ENCODE peak calls at places on chromosomes 13 and 19, in nine cellular contexts. V is IMR-90, L is heart right ventricle, B is adrenal gland, W is upper lobe of left lung, X is left ventricle myocardium inferior, O is iPS DF 6.9, C is DND-41, G is tibial artery. Q is an unnamed sample.

GRCh38 chr19:33296473-33297060 is 5.8 kb downstream of the CEBPA start:
- DNase-seq in V (no peak), G (no peak), W (peak; percentile 46), O (no peak), C (no peak), B (no peak), X (no peak), L (no peak), Q (no peak)

GRCh38 chr19:10751109-10751972 is 33.5 kb downstream of the DNM2 start:
- DNase-seq in L (no peak), B (no peak), G (no peak), C (no peak), V (no peak), O (no peak), X (peak; percentile 42), W (peak; percentile 62), Q (no peak)

GRCh38 chr13:76852991-76853390 is 33.2 kb downstream of the KCTD12 start:
- DNase-seq in C (no peak), X (no peak), O (no peak), B (peak; percentile 19), V (peak; percentile 59), L (no peak), W (no peak), G (no peak), Q (no peak)

GRCh38 chr13:28478127-28478526 is 16.8 kb downstream of the FLT1 start:
- DNase-seq in O (no peak), B (no peak), W (no peak), G (no peak), X (no peak), L (no peak), C (no peak), V (peak; percentile 84), Q (no peak)

GRCh38 chr19:40802300-40803169 is 3.5 kb downstream of the EGLN2 start:
- DNase-seq in B (peak; percentile 71), X (peak; percentile 87), W (peak; percentile 75), V (no peak), C (no peak), G (peak; percentile 86), O (no peak), L (peak; percentile 84), Q (no peak)

GRCh38 chr13:71801781-71802180 is 65.2 kb downstream of the DACH1 start:
- DNase-seq in W (no peak), X (no peak), C (no peak), B (no peak), L (no peak), O (no peak), G (no peak), V (no peak), Q (no peak)

GRCh38 chr13:87129602-87130300 is 541.4 kb upstream of the SLITRK5 start:
- DNase-seq in C (no peak), X (no peak), O (no peak), L (no peak), V (peak; percentile 47), G (no peak), B (no peak), W (no peak), Q (no peak)

GRCh38 chr19:44740351-44740824 is 8.1 kb upstream of the BCL3 start:
- DNase-seq in X (no peak), C (no peak), O (no peak), W (no peak), L (no peak), G (no peak), V (no peak), B (no peak), Q (no peak)

GRCh38 chr19:12482505-12482886 is 2.1 kb downstream of the ZNF709 start:
- DNase-seq in B (no peak), G (no peak), X (no peak), V (no peak), O (no peak), W (no peak), C (no peak), L (no peak), Q (no peak)

GRCh38 chr13:109769275-109769674 is 17.1 kb downstream of the IRS2 start:
- DNase-seq in O (no peak), C (no peak), B (no peak), G (no peak), X (no peak), L (no peak), W (no peak), V (no peak), Q (no peak)

GRCh38 chr13:21637296-21637695 is 33.3 kb upstream of the MICU2 start:
- DNase-seq in C (no peak), B (peak; percentile 32), L (no peak), W (peak; percentile 38), X (no peak), G (no peak), O (no peak), V (peak; percentile 43), Q (peak; percentile 10)

GRCh38 chr13:112712451-112712881 is 22.6 kb downstream of the ATP11A start:
- DNase-seq in L (no peak), B (peak; percentile 16), C (no peak), O (no peak), X (no peak), V (no peak), W (peak; percentile 55), G (no peak), Q (no peak)

GRCh38 chr13:32443111-32443510 is 15.2 kb upstream of the N4BP2L1 start:
- DNase-seq in X (no peak), O (no peak), W (no peak), C (peak; percentile 37), V (peak; percentile 23), B (no peak), G (no peak), L (no peak), Q (peak; percentile 28)

GRCh38 chr19:55581145-55581827 is 638 bp upstream of the ZNF579 start:
- DNase-seq in B (no peak), X (no peak), V (no peak), W (no peak), O (no peak), C (peak; percentile 65), G (no peak), L (no peak), Q (no peak)

GRCh38 chr19:9565900-9566705 is 18.2 kb downstream of the ZNF121 start:
- DNase-seq in V (peak; percentile 7), W (no peak), B (no peak), L (no peak), C (no peak), G (no peak), O (no peak), X (no peak), Q (no peak)

GRCh38 chr19:16036941-16037340 is 39.4 kb upstream of the TPM4 start:
- DNase-seq in X (no peak), W (no peak), B (no peak), V (no peak), C (no peak), O (no peak), L (no peak), G (no peak), Q (no peak)

GRCh38 chr19:41808663-41809566 is 12.5 kb downstream of the CEACAM3 start:
- DNase-seq in C (no peak), X (peak; percentile 31), L (peak; percentile 11), V (no peak), B (peak; percentile 25), W (peak; percentile 76), G (no peak), O (no peak), Q (no peak)

GRCh38 chr19:49506575-49507105 is 5.8 kb upstream of the FCGRT start:
- DNase-seq in B (peak; percentile 63), C (peak; percentile 77), L (no peak), V (no peak), G (no peak), W (no peak), O (no peak), X (peak; percentile 43), Q (peak; percentile 87)

GRCh38 chr13:101267656-101268055 is 148.7 kb downstream of the NALCN start:
- DNase-seq in X (no peak), W (no peak), B (no peak), V (no peak), C (no peak), L (no peak), G (no peak), O (no peak), Q (no peak)

GRCh38 chr19:50964266-50964665 is 5.1 kb downstream of the KLK6 start:
- DNase-seq in B (no peak), V (no peak), L (no peak), G (no peak), W (no peak), X (no peak), C (no peak), O (no peak), Q (no peak)

GRCh38 chr19:50963381-50963780 is 6.0 kb downstream of the KLK6 start:
- DNase-seq in X (no peak), V (no peak), L (no peak), C (no peak), G (no peak), W (no peak), O (no peak), B (no peak), Q (no peak)

GRCh38 chr19:50957587-50957986 is 4.7 kb upstream of the KLK5 start:
- DNase-seq in L (no peak), O (no peak), W (no peak), C (no peak), G (no peak), B (no peak), V (no peak), X (no peak), Q (no peak)

GRCh38 chr19:50962245-50962644 is 7.1 kb downstream of the KLK6 start:
- DNase-seq in C (no peak), O (no peak), B (no peak), G (no peak), X (no peak), V (no peak), L (no peak), W (no peak), Q (no peak)

GRCh38 chr19:50959731-50960500 is 7.1 kb upstream of the KLK5 start:
- DNase-seq in W (no peak), G (no peak), X (no peak), B (no peak), L (no peak), V (no peak), O (no peak), C (no peak), Q (no peak)
- H3K27me3 ChIP-seq in W (no peaks in the 10 kb centered on the region), G (peaks cover 3% of the 10 kb centered on the region), X (peaks cover 82% of the 10 kb centered on the region), B (peaks cover 6% of the 10 kb centered on the region), L (peaks cover 3% of the 10 kb centered on the region), V (no peaks in the 10 kb centered on the region), O (no peaks in the 10 kb centered on the region), C (no peaks in the 10 kb centered on the region), Q (no peaks in the 10 kb centered on the region)

GRCh38 chr13:48489003-48489402 is 43.9 kb downstream of the RCBTB2 start:
- DNase-seq in V (no peak), C (no peak), W (no peak), G (no peak), L (no peak), B (no peak), X (no peak), O (no peak), Q (no peak)
- H3K4me1 ChIP-seq in V (no peaks in the 10 kb centered on the region), C (peaks cover 73% of the 10 kb centered on the region), W (peaks cover 25% of the 10 kb centered on the region), G (no peaks in the 10 kb centered on the region), L (peaks cover 9% of the 10 kb centered on the region), B (no peaks in the 10 kb centered on the region), X (peaks cover 25% of the 10 kb centered on the region), O (no peaks in the 10 kb centered on the region), Q (no peaks in the 10 kb centered on the region)

GRCh38 chr13:34847751-34848150 is 94.3 kb upstream of the NBEA start:
- DNase-seq in O (no peak), B (no peak), W (no peak), X (no peak), V (no peak), L (no peak), G (no peak), C (no peak), Q (no peak)
- H3K9me3 ChIP-seq in O (no peaks in the 10 kb centered on the region), B (no peaks in the 10 kb centered on the region), W (no peaks in the 10 kb centered on the region), X (no peaks in the 10 kb centered on the region), V (no peaks in the 10 kb centered on the region), L (no peaks in the 10 kb centered on the region), G (no peaks in the 10 kb centered on the region), C (no peaks in the 10 kb centered on the region), Q (no peaks in the 10 kb centered on the region)

GRCh38 chr19:18793144-18794028 is 2.3 kb upstream of the COMP start:
- DNase-seq in V (no peak), W (no peak), O (no peak), L (no peak), C (no peak), G (no peak), B (no peak), X (no peak), Q (no peak)
- H3K27me3 ChIP-seq in V (peaks cover 69% of the 10 kb centered on the region), W (peaks cover 43% of the 10 kb centered on the region), O (peaks cover 58% of the 10 kb centered on the region), L (peaks cover 97% of the 10 kb centered on the region), C (no peaks in the 10 kb centered on the region), G (peaks cover 76% of the 10 kb centered on the region), B (peaks cover 55% of the 10 kb centered on the region), X (peaks cover 100% of the 10 kb centered on the region), Q (peaks cover 23% of the 10 kb centered on the region)